ENCODE peak calls at places on chromosome 11, in four cellular contexts. Y is pancreas, P is cardiac muscle cell, M is choroid plexus epithelial cell. X is an unnamed sample.

GRCh38 chr11:69888671-69889076 is 69.5 kb upstream of the FGF3 start:
- DNase-seq in Y (peak), M (peak), P (peak), X (peak)

GRCh38 chr11:17506314-17506713 is 29.7 kb upstream of the ABCC8 start:
- DNase-seq in Y (no peak), M (no peak), P (no peak), X (no peak)

GRCh38 chr11:112024178-112024777 is 930 bp upstream of the DLAT start:
- DNase-seq in M (peak), P (no peak), Y (no peak), X (no peak)

GRCh38 chr11:79055866-79056632 is 384.8 kb downstream of the TENM4 start:
- DNase-seq in P (no peak), M (peak), Y (no peak), X (peak)

GRCh38 chr11:35305670-35306382 is 113.5 kb downstream of the SLC1A2 start:
- DNase-seq in M (peak), P (peak), Y (no peak), X (peak)

GRCh38 chr11:35632301-35632700 is 14.0 kb downstream of the FJX1 start:
- DNase-seq in M (no peak), P (no peak), Y (no peak), X (peak)

GRCh38 chr11:6925636-6926207 is 504 bp upstream of the ZNF215 start:
- DNase-seq in Y (no peak), M (peak), P (no peak), X (peak)

GRCh38 chr11:118953265-118953664 is 2.8 kb upstream of the UPK2 start:
- DNase-seq in Y (no peak), M (peak), P (no peak), X (no peak)

GRCh38 chr11:11977206-11977938 is 31.1 kb downstream of the DKK3 start:
- DNase-seq in M (peak), Y (peak), P (peak), X (peak)

GRCh38 chr11:39304586-39304985 is 2154.9 kb downstream of the LRRC4C start:
- DNase-seq in Y (no peak), M (no peak), P (no peak), X (no peak)

GRCh38 chr11:65434057-65434666 is 11.6 kb downstream of the NEAT1 start:
- DNase-seq in Y (no peak), P (no peak), M (peak), X (peak)

GRCh38 chr11:116170526-116171120 is 602.2 kb downstream of the BUD13 start:
- DNase-seq in P (no peak), M (no peak), Y (no peak), X (no peak)

GRCh38 chr11:76587810-76588454 is 82.6 kb downstream of the LRRC32 start:
- DNase-seq in M (peak), P (no peak), Y (no peak), X (peak)

GRCh38 chr11:118086913-118087768 is at the start of gene SMIM35:
- DNase-seq in Y (no peak), M (no peak), P (no peak), X (no peak)

GRCh38 chr11:19680824-19681368 is 31.7 kb upstream of the NAV2 start:
- DNase-seq in Y (no peak), M (no peak), P (no peak), X (no peak)

GRCh38 chr11:95793111-95793510 is 2.8 kb downstream of the CEP57 start:
- DNase-seq in P (no peak), M (no peak), Y (no peak), X (no peak)

GRCh38 chr11:95791385-95792033 is 1.2 kb downstream of the CEP57 start:
- DNase-seq in P (no peak), Y (no peak), M (no peak), X (no peak)

GRCh38 chr11:95792700-95793099 is 2.4 kb downstream of the CEP57 start:
- DNase-seq in Y (no peak), P (no peak), M (no peak), X (no peak)

GRCh38 chr11:95790933-95791247 is 592 bp downstream of the CEP57 start:
- DNase-seq in P (peak), M (peak), Y (peak), X (peak)

GRCh38 chr11:95792200-95792599 is 1.9 kb downstream of the CEP57 start:
- DNase-seq in P (no peak), Y (no peak), M (no peak), X (no peak)
- H3K4me3 ChIP-seq in P (peak), Y (no peak), M (no peak), X (peak)

GRCh38 chr11:122494171-122494570 is 161.4 kb upstream of the UBASH3B start:
- DNase-seq in M (no peak), Y (no peak), P (no peak), X (no peak)

GRCh38 chr11:122491486-122491885 is 164.0 kb upstream of the UBASH3B start:
- DNase-seq in Y (no peak), P (no peak), M (peak), X (peak)

GRCh38 chr11:122486793-122487495 is 168.6 kb upstream of the UBASH3B start:
- DNase-seq in M (no peak), P (peak), Y (no peak), X (no peak)

GRCh38 chr11:122487669-122488068 is 167.9 kb upstream of the UBASH3B start:
- DNase-seq in P (no peak), Y (no peak), M (no peak), X (no peak)

DNA sequence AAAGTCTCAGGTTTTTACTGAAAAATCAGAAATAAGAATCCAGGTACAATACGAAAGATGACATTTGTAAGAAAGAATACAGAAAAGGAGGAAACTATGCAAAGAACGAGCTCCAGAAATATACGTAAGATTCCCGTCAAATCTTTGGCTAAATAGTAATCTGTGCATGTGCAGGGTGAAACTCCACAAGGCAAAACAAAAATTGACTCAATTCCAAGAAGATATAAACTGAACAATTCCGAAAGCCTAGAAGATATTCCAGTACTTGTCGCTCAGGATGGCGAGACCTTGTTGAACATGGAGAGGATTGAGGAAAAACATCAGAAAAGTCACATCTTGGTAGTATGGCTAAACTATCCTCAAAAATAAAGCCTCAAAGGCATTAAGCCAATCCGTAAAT is 166.6 kb upstream of the UBASH3B start:
- DNase-seq in P (no peak), M (no peak), Y (no peak), X (no peak)
- H3K4me3 ChIP-seq in P (no peak), M (no peak), Y (no peak), X (no peak)

GRCh38 chr11:63912678-63913077 is 4.3 kb downstream of the RCOR2 start:
- DNase-seq in P (no peak), Y (no peak), M (no peak), X (no peak)

GRCh38 chr11:63916837-63917684 is at the start of gene RCOR2:
- DNase-seq in M (peak), P (peak), Y (peak), X (peak)

GRCh38 chr11:63915961-63916836 is 765 bp downstream of the RCOR2 start:
- DNase-seq in P (peak), M (peak), Y (peak), X (peak)

GRCh38 chr11:63913866-63914830 is 2.8 kb downstream of the RCOR2 start:
- DNase-seq in Y (no peak), M (no peak), P (no peak), X (no peak)

DNA sequence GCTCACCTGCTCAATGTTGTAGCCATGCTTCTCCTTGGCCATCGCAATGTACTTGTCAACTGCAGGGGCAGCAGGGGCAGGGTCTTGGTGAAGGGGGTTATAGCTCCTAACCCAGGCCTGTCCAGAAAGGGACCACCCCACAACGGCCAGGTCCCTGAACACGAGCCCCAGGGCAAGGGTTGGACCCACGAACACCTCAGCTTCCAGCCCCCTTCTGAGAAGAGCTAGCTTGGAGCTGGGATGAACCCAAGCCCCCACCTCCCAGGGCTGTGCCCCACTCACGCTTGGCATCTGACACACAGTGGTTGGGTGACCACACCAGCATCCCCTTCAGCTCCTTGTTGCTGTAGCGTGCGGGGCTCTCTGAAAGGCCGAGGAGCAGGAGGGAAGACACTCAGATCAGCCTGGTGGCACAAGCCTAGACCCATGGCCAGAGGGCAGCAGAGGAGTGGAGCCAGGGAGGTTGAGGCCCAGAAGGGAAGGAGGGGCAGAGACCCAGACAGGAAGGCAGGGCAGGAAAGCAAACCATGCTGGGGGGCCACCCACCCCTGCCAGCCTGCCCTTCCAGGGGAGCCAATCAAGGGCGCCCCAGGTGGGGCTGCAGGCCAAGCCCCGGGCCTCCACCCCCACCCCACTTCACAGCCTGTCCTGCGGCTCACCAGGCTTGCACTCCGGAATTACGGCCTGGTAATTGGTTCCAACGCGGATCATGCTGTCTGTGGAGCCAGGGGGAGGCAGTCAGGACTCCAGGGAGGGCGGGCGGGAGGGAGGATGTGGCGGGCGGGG is 1.9 kb downstream of the RCOR2 start:
- DNase-seq in M (no peak), Y (no peak), P (no peak), X (no peak)
- H3K4me3 ChIP-seq in M (no peak), Y (no peak), P (peak), X (no peak)

DNA sequence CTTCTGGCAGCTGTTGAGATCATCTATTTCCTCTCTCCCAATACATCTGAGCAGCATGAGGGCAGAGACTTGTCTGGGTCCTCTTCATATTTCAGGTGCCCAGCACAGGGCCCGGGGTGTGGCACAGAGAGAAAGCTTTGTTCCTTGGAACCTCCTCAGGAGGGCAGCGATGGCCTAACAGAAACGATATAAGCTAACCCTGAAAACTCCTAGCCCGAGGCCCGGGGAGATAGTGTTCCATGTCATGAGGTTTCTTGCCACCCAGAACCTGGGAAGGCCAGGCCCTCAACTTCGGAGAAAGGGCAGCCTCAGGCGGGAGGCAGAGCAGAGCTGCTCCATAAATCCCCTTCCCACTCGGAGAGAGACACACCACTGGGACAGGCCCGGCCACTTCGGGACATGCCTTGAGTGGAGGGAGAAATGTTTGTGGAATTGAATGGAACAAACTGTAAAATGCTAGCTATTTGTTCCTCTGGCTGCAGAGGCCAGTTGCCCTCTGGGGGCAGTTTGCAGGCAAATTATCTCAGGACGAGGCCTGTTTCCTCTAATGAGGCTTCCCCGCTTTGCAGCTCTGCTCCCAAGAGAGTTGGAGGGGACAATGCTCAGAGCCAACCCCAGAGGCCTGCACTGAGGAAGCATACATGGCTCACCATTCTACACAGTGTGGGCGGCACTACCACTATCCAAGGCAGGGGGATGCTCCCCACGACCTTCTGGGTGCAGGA is 11.6 kb downstream of the ARRB1 start:
- DNase-seq in Y (no peak), M (no peak), P (no peak), X (no peak)
- H3K4me3 ChIP-seq in Y (no peak), M (no peak), P (no peak), X (no peak)

DNA sequence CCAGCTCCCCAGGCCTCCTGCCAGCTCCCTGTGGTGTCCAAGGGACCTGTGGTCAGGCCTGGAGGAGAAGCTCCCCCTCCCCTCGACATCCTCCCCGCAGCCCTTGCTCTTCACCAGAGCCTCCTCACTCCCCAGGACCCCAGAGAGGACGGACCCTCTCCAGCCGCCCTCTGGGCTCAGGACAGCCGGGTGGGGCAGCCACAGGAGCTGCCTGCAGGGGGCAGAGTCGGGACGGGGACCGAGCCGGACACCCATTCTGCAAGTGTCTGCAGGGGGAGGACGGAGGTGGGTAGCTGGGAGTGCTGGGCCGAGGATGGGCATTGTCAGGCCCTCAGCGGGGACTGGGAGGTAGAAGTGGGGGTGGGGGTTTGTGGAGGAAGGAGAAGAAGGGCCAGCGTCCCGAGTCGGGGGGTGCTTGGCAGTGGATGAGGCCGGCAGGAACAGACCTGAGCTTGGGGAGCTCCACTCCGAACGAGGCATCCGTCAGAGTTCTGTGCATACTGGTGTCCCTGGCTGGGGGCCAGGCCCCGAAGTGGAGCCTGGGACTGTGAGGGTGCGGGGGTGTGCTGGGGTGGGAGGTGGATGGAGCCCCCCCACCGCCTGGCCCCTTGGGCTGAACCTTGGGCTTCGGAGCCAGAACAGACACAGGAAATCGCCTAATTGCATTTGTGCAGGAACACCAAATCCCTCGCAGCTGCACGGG is 15.2 kb downstream of the PRR33 start:
- DNase-seq in Y (no peak), P (peak), M (peak), X (peak)
- H3K4me3 ChIP-seq in Y (no peak), P (no peak), M (peak), X (peak)

GRCh38 chr11:2693271-2693833 is 6.4 kb downstream of the KCNQ1OT1 start:
- DNase-seq in P (no peak), M (no peak), Y (no peak), X (no peak)

GRCh38 chr11:2694495-2694894 is 5.3 kb downstream of the KCNQ1OT1 start:
- DNase-seq in Y (no peak), M (no peak), P (no peak), X (no peak)

GRCh38 chr11:2694995-2695939 is 4.5 kb downstream of the KCNQ1OT1 start:
- DNase-seq in M (no peak), Y (no peak), P (no peak), X (no peak)

GRCh38 chr11:2691991-2692841 is 7.6 kb downstream of the KCNQ1OT1 start:
- DNase-seq in Y (peak), P (peak), M (peak), X (no peak)

GRCh38 chr11:2693851-2694261 is 5.9 kb downstream of the KCNQ1OT1 start:
- DNase-seq in P (no peak), Y (no peak), M (no peak), X (no peak)
- H3K4me3 ChIP-seq in P (no peak), Y (no peak), M (no peak), X (no peak)

DNA sequence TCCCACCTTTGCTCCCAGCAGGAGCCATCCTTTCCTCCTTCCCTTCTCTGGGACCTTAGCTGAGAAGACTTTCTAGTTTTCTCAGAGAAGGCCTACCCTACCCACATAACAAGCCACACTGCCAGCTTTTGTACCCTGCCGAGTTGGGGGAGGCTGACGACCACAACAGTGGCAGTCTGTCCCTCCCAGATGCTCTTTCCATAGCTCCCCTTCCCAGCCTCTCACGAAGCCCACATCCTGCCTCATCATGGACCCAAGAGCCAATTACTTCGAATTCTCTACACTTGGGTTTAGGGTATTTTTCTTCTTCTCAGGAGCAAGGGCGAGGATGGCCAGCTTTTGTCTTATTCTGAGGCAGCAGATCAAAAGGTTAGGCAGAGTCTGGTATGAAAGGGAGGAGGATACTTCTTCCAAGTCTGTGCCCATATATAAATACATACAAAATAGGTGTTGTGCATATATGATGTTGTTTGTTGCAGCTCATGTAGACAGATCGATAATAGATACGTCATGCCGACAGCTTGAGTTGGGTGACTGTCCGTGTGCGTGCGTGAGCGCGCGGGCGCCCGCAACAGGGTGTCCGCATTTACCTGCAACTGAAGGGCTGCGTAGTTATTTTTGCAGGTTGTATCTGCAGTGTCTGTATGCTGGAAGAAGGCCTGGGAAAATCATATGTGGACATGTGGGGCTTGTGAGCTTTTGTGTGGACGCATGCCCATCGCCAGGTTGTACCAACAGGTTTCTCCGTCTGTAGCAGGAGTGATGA is 846 bp upstream of the NRGN start:
- DNase-seq in P (no peak), Y (no peak), M (no peak), X (no peak)
- H3K4me3 ChIP-seq in P (peak), Y (no peak), M (peak), X (peak)

X was measured in fibroblast of villous mesenchyme.